ENCODE peak calls at places on chromosomes 12 and 14, in six cellular contexts. S, A, B, D, W and K are unnamed samples.

GRCh38 chr14:99971087-99971928 is 93.9 kb upstream of the EVL start:
- DNase-seq in S (peak; percentile 79), A (peak; percentile 94), B (peak; percentile 88), D (peak; percentile 85), W (peak; percentile 96), K (peak; percentile 76)

GRCh38 chr12:47979166-47979565 is 15.8 kb downstream of the TMEM106C start:
- DNase-seq in S (no peak), A (no peak), B (no peak), D (no peak), W (no peak), K (no peak)

GRCh38 chr14:100692859-100693558 is 33.7 kb upstream of the DLK1 start:
- DNase-seq in S (no peak), A (no peak), B (no peak), D (peak; percentile 96), W (peak; percentile 62), K (peak; percentile 95)

GRCh38 chr12:88553941-88554658 is 26.2 kb downstream of the KITLG start:
- DNase-seq in S (no peak), A (peak; percentile 86), B (no peak), D (peak; percentile 84), W (no peak), K (peak; percentile 83)

GRCh38 chr12:47527816-47528215 is 178.0 kb downstream of the RPAP3 start:
- DNase-seq in S (no peak), A (no peak), B (no peak), D (peak; percentile 61), W (peak; percentile 28), K (no peak)

GRCh38 chr12:115452751-115453281 is 768.8 kb upstream of the TBX3 start:
- DNase-seq in S (no peak), A (no peak), B (no peak), D (no peak), W (peak; percentile 37), K (no peak)

GRCh38 chr14:92819011-92819410 is 24.9 kb downstream of the GOLGA5 start:
- DNase-seq in S (no peak), A (no peak), B (no peak), D (no peak), W (no peak), K (no peak)

GRCh38 chr12:117580718-117581062 is 219.3 kb upstream of the NOS1 start:
- DNase-seq in S (no peak), A (no peak), B (peak; percentile 37), D (no peak), W (peak; percentile 11), K (no peak)

GRCh38 chr14:34682787-34683321 is 31.5 kb downstream of the CFL2 start:
- DNase-seq in S (peak; percentile 17), A (no peak), B (no peak), D (peak; percentile 73), W (no peak), K (peak; percentile 26)

GRCh38 chr12:58537278-58537677 is 383.0 kb downstream of the LRIG3 start:
- DNase-seq in S (no peak), A (no peak), B (peak; percentile 35), D (peak; percentile 78), W (no peak), K (peak; percentile 82)

GRCh38 chr12:116610971-116611541 is 51.9 kb downstream of the MAP1LC3B2 start:
- DNase-seq in S (no peak), A (no peak), B (no peak), D (no peak), W (no peak), K (no peak)

GRCh38 chr12:100199347-100200136 is 1.1 kb upstream of the ACTR6 start:
- DNase-seq in S (peak; percentile 75), A (peak; percentile 48), B (peak; percentile 46), D (peak; percentile 25), W (peak; percentile 79), K (peak; percentile 22)

GRCh38 chr14:60171690-60172089 is 6.5 kb upstream of the DHRS7 start:
- DNase-seq in S (no peak), A (no peak), B (no peak), D (no peak), W (no peak), K (no peak)

GRCh38 chr14:72686101-72686500 is 207.8 kb downstream of the DPF3 start:
- DNase-seq in S (no peak), A (no peak), B (no peak), D (no peak), W (no peak), K (peak; percentile 51)

GRCh38 chr14:26606729-26607128 is 8.9 kb upstream of the NOVA1 start:
- DNase-seq in S (no peak), A (no peak), B (no peak), D (peak; percentile 14), W (no peak), K (no peak)

GRCh38 chr14:88522393-88522792 is 32.4 kb downstream of the PTPN21 start:
- DNase-seq in S (no peak), A (no peak), B (no peak), D (no peak), W (no peak), K (no peak)

GRCh38 chr14:71377099-71377498 is 469.8 kb downstream of the PCNX1 start:
- DNase-seq in S (no peak), A (no peak), B (no peak), D (no peak), W (no peak), K (no peak)

GRCh38 chr14:50397461-50398196 is 948 bp upstream of the CDKL1 start:
- DNase-seq in S (no peak), A (no peak), B (peak; percentile 27), D (no peak), W (no peak), K (peak; percentile 68)

GRCh38 chr14:91575469-91576208 is 65.5 kb upstream of the PPP4R3A start:
- DNase-seq in S (no peak), A (no peak), B (no peak), D (no peak), W (no peak), K (no peak)

GRCh38 chr12:75644472-75645072 is 133.2 kb upstream of the KRR1 start:
- DNase-seq in S (no peak), A (no peak), B (no peak), D (no peak), W (no peak), K (no peak)

GRCh38 chr14:54343276-54344121 is 53.3 kb upstream of the CDKN3 start:
- DNase-seq in S (no peak), A (peak; percentile 83), B (no peak), D (peak; percentile 88), W (no peak), K (peak; percentile 48)

GRCh38 chr12:79983492-79983891 is 48.6 kb upstream of the PPP1R12A start:
- DNase-seq in S (no peak), A (no peak), B (no peak), D (peak; percentile 99), W (no peak), K (peak; percentile 86)

GRCh38 chr12:26810330-26810729 is 22.7 kb downstream of the ITPR2 start:
- DNase-seq in S (no peak), A (no peak), B (peak; percentile 88), D (peak; percentile 91), W (peak; percentile 15), K (peak; percentile 37)

GRCh38 chr12:104611671-104612070 is 154.9 kb downstream of the CHST11 start:
- DNase-seq in S (no peak), A (no peak), B (no peak), D (no peak), W (no peak), K (no peak)

GRCh38 chr14:61567838-61568571 is 127.3 kb upstream of the HIF1A start:
- DNase-seq in S (no peak), A (no peak), B (peak; percentile 32), D (no peak), W (no peak), K (peak; percentile 78)

GRCh38 chr14:105581551-105582341 is 55.4 kb downstream of the TMEM121 start:
- DNase-seq in S (no peak), A (no peak), B (no peak), D (no peak), W (no peak), K (no peak)